ENCODE peak calls at places on chromosomes 7 and 10, in four cellular contexts. M is ovary, D is uterus, W is stomach. U is an unnamed sample.

GRCh38 chr10:132445516-132446194 is 48.7 kb downstream of the PWWP2B start:
- DNase-seq in M (no peak), D (no peak), W (no peak), U (no peak)

GRCh38 chr7:19118896-19119301 is 1.5 kb upstream of the TWIST1 start:
- DNase-seq in M (no peak), D (no peak), W (no peak), U (no peak)

GRCh38 chr10:125084191-125085186 is 75.9 kb downstream of the CTBP2 start:
- DNase-seq in M (peak; percentile 59), D (peak; percentile 68), W (peak; percentile 89), U (peak; percentile 48)

GRCh38 chr7:157905740-157906461 is 569.1 kb downstream of the DNAJB6 start:
- DNase-seq in M (no peak), D (no peak), W (no peak), U (peak; percentile 21)

GRCh38 chr10:70810967-70811366 is 4.8 kb upstream of the SGPL1 start:
- DNase-seq in M (no peak), D (no peak), W (no peak), U (no peak)

GRCh38 chr7:35185908-35186731 is 67.8 kb downstream of the TBX20 start:
- DNase-seq in M (no peak), D (no peak), W (no peak), U (peak; percentile 82)

GRCh38 chr10:99551158-99551557 is 18.4 kb downstream of the NKX2-3 start:
- DNase-seq in M (no peak), D (no peak), W (no peak), U (no peak)

GRCh38 chr7:36723951-36724664 is at the start of gene AOAH:
- DNase-seq in M (no peak), D (no peak), W (peak; percentile 64), U (peak; percentile 57)

GRCh38 chr7:84194484-84195260 is at the start of gene SEMA3A:
- DNase-seq in M (no peak), D (peak; percentile 14), W (no peak), U (peak; percentile 28)

GRCh38 chr10:36526045-36526444 is 599.4 kb upstream of the ANKRD30A start:
- DNase-seq in M (no peak), D (no peak), W (no peak), U (no peak)

GRCh38 chr7:20785211-20786048 is 1.3 kb downstream of the SP8 start:
- DNase-seq in M (no peak), D (no peak), W (peak; percentile 36), U (no peak)

GRCh38 chr7:74503061-74503460 is 49.4 kb downstream of the GTF2IRD1 start:
- DNase-seq in M (no peak), D (no peak), W (peak; percentile 41), U (no peak)

GRCh38 chr10:95355241-95355779 is 64.5 kb upstream of the PDLIM1 start:
- DNase-seq in M (no peak), D (no peak), W (no peak), U (no peak)

GRCh38 chr10:131838921-131839320 is 61.9 kb upstream of the PPP2R2D start:
- DNase-seq in M (no peak), D (no peak), W (no peak), U (no peak)

GRCh38 chr10:34713875-34714274 is 101.2 kb downstream of the PARD3 start:
- DNase-seq in M (no peak), D (no peak), W (no peak), U (no peak)

GRCh38 chr10:71726673-71727428 is 7.3 kb upstream of the C10orf105 start:
- DNase-seq in M (no peak), D (no peak), W (no peak), U (no peak)

GRCh38 chr7:8189615-8190014 is 72.4 kb downstream of the ICA1 start:
- DNase-seq in M (no peak), D (no peak), W (no peak), U (no peak)

GRCh38 chr10:123809632-123810031 is 82.0 kb downstream of the CPXM2 start:
- DNase-seq in M (no peak), D (no peak), W (no peak), U (no peak)

GRCh38 chr7:157785021-157785441 is 448.2 kb downstream of the DNAJB6 start:
- DNase-seq in M (no peak), D (no peak), W (no peak), U (no peak)

GRCh38 chr7:87375647-87376435 is 30.4 kb downstream of the CROT start:
- DNase-seq in M (no peak), D (no peak), W (no peak), U (no peak)

GRCh38 chr7:156842740-156843140 is 50.2 kb downstream of the LMBR1 start:
- DNase-seq in M (no peak), D (no peak), W (no peak), U (no peak)

GRCh38 chr10:110993024-110993693 is 73.8 kb downstream of the SHOC2 start:
- DNase-seq in M (no peak), D (no peak), W (no peak), U (no peak)

GRCh38 chr10:117647306-117647705 is 104.8 kb downstream of the EMX2 start:
- DNase-seq in M (no peak), D (no peak), W (no peak), U (no peak)

GRCh38 chr7:23332881-23333612 is 33.9 kb downstream of the MALSU1 start:
- DNase-seq in M (peak; percentile 55), D (peak; percentile 51), W (no peak), U (peak; percentile 70)

GRCh38 chr7:153470004-153470671 is 582.1 kb upstream of the DPP6 start:
- DNase-seq in M (no peak), D (no peak), W (no peak), U (peak; percentile 17)

GRCh38 chr10:73591578-73591902 is 398 bp upstream of the USP54 start:
- DNase-seq in M (no peak), D (no peak), W (no peak), U (no peak)

GRCh38 chr7:125599387-125599786 is 669.8 kb upstream of the POT1 start:
- DNase-seq in M (no peak), D (no peak), W (no peak), U (no peak)

GRCh38 chr7:135353832-135354231 is 120.2 kb downstream of the STRA8 start:
- DNase-seq in M (no peak), D (no peak), W (no peak), U (no peak)

GRCh38 chr10:33421789-33422188 is 87.3 kb upstream of the NRP1 start:
- DNase-seq in M (no peak), D (peak; percentile 48), W (no peak), U (no peak)

GRCh38 chr10:23826399-23826798 is 382.5 kb upstream of the KIAA1217 start:
- DNase-seq in M (no peak), D (no peak), W (no peak), U (peak; percentile 38)

GRCh38 chr7:100626530-100627237 is 14.3 kb downstream of the MOSPD3 start:
- DNase-seq in M (peak; percentile 74), D (peak; percentile 83), W (peak; percentile 88), U (peak; percentile 83)

GRCh38 chr7:6530626-6531491 is 20.4 kb downstream of the GRID2IP start:
- DNase-seq in M (no peak), D (no peak), W (peak; percentile 42), U (peak; percentile 56)

GRCh38 chr7:30713397-30713796 is 31.1 kb upstream of the CRHR2 start:
- DNase-seq in M (no peak), D (no peak), W (no peak), U (no peak)

GRCh38 chr7:143360788-143361551 is 1.5 kb downstream of the FAM131B start:
- DNase-seq in M (no peak), D (peak; percentile 55), W (no peak), U (no peak)

GRCh38 chr7:88339195-88339922 is 32.7 kb upstream of the STEAP4 start:
- DNase-seq in M (no peak), D (no peak), W (no peak), U (no peak)

GRCh38 chr7:122528879-122529481 is 169.9 kb downstream of the RNF133 start:
- DNase-seq in M (no peak), D (no peak), W (no peak), U (no peak)

GRCh38 chr7:101598981-101599681 is 30.0 kb downstream of the MYL10 start:
- DNase-seq in M (no peak), D (peak; percentile 20), W (no peak), U (no peak)

DNA sequence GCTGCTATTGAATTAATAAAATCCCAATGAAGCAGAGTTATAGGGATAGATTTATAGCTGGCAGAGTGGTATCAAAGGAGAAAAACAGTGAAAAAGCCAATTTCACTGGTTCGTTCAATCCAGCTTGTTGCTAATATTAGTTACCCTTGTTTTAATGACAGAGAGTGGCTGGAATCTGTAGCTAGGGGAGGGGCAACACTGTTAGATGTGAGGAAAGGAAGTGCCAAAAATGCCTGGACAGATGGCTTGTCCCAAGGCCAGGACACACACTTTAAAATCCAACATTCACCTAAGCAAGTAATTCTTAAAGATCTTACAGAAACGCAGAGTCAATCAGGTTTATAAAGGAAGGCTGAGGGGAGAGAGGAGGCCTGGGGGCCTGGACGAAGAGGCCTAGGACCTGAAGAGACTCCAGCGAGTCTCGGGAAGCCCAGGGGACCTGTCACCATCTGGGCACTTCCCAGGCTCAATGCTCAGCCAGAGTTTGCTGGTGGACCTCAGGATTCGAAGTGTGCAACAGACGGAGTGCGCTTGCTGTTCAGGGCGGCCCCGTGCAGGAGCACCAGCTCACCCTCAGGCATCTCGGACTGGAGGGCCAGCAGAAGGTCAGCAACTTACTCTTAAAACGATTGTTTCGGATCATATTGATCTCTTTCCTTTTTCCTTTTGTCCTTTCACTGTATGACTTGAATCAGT is 36.7 kb downstream of the TMEM248 start:
- DNase-seq in M (no peak), D (no peak), W (no peak), U (no peak)
- TF ChIP-seq POLR2A in M (no peak), D (no peak), W (no peak), U (no peak)

DNA sequence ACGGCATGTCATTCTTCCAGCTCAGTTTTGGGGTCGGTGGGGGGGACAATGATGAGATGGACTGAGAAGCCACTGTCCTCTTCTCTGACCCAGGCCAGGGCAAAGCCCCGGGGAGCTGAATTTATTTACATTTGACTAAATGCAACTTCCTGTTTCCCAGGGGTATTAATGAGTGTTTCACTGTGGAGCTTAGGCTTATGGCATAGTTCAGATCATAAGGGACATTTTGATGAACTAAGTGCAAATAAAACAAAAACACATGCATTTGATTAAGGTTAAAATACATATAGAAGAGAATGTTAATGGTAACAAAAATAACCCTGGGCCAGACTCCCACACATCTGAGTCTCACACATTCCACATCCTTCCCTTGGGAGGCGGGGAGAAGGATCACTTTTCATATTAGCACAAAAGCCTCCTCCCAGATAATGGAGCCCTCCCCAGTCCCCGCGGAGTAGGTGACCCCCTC is 320.6 kb downstream of the FRMD4A start:
- DNase-seq in M (no peak), D (no peak), W (no peak), U (no peak)
- H3K4me3 ChIP-seq in M (peak overlapping the region; percentile 11), D (peak overlapping the region; percentile 15), W (peak overlapping the region; percentile 20), U (no peak overlapping the region)

DNA sequence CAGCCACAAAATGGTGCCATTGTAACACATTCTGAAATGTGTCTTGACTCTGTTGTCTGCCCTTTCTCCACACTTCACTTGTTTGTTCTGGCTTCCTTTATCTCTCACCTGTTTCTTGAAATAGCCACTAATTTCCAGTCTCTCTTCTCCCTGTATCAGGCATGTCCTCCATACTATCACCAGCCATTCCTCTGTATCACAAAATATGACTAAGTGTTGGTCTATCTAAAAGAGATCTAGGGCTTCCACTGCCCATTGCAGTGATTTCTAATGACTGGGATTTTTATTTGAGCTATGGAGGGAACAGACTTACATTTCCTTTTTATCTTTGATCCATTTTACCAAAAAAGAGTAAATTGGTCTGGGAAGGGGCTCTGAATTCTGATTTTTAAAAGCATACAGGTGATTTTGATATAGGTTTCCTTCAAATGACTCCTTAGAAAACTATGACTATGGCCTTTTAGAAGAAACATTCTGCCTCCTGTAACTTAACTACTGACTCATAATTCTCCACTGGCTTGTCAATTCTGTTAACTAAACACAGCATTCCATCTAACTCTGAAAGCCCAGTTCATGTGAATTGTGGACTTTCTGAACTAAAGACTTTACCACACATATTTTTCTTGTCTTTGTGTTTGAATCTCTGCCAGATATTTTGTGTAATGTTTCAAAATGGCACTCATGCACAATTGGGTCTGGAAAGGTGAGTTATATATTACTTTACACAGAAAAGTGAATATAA is 1121.4 kb downstream of the XPNPEP1 start:
- DNase-seq in M (no peak), D (no peak), W (no peak), U (no peak)
- H3K9me3 ChIP-seq in M (no peaks in the 10 kb centered on the region), D (no peaks in the 10 kb centered on the region), W (no peaks in the 10 kb centered on the region), U (no peaks in the 10 kb centered on the region)

GRCh38 chr10:112446855-112447691 is at the start of the genes VTI1A and ZDHHC6:
- DNase-seq in M (peak; percentile 81), D (peak; percentile 81), W (peak; percentile 85), U (peak; percentile 88)
- TF ChIP-seq POLR2A in M (peak; percentile 62), D (peak; percentile 39), W (no peak), U (no peak)